ENCODE peak calls at places on chromosomes 13 and 19, in four cellular contexts. D is endothelial cell of umbilical vein, T is WTC11, O is A549. Y is an unnamed sample.

GRCh38 chr13:40598599-40598998 is 67.8 kb downstream of the FOXO1 start:
- DNase-seq in O (no peak), T (no peak), D (no peak), Y (no peak)

GRCh38 chr19:50328257-50329145 is 676 bp downstream of the KCNC3 start:
- DNase-seq in T (peak; percentile 49), D (peak; percentile 7), O (peak; percentile 57), Y (no peak)

GRCh38 chr13:109154546-109154945 is 525.1 kb downstream of the MYO16 start:
- DNase-seq in T (no peak), D (peak; percentile 80), O (peak; percentile 31), Y (no peak)

GRCh38 chr13:84126671-84127171 is 244.4 kb upstream of the SLITRK1 start:
- DNase-seq in T (no peak), O (no peak), D (no peak), Y (no peak)

GRCh38 chr19:47487551-47488515 is 3.8 kb upstream of the KPTN start:
- DNase-seq in T (no peak), D (no peak), O (no peak), Y (no peak)

GRCh38 chr19:47741544-47742125 is 3.7 kb upstream of the NOP53 start:
- DNase-seq in T (no peak), O (no peak), D (peak; percentile 20), Y (no peak)

GRCh38 chr13:110653851-110654250 is 38.5 kb downstream of the NAXD start:
- DNase-seq in O (no peak), T (no peak), D (no peak), Y (no peak)

GRCh38 chr19:35462476-35462953 is 14.5 kb downstream of the FFAR2 start:
- DNase-seq in D (no peak), O (no peak), T (no peak), Y (no peak)

GRCh38 chr13:106132216-106132615 is 403.2 kb downstream of the EFNB2 start:
- DNase-seq in D (no peak), T (no peak), O (no peak), Y (no peak)

GRCh38 chr13:41694902-41695301 is 237.6 kb downstream of the RGCC start:
- DNase-seq in D (peak; percentile 93), T (no peak), O (peak; percentile 88), Y (no peak)

GRCh38 chr13:51768976-51769375 is 35.0 kb downstream of the DHRS12 start:
- DNase-seq in T (no peak), O (no peak), D (no peak), Y (no peak)

GRCh38 chr13:51765142-51765515 is 38.8 kb downstream of the DHRS12 start:
- DNase-seq in T (no peak), D (no peak), O (no peak), Y (no peak)

GRCh38 chr13:51768378-51768921 is 35.5 kb downstream of the DHRS12 start:
- DNase-seq in O (no peak), T (peak; percentile 58), D (no peak), Y (no peak)

GRCh38 chr13:51769455-51770127 is 34.4 kb downstream of the DHRS12 start:
- DNase-seq in D (no peak), O (no peak), T (no peak), Y (no peak)

GRCh38 chr13:51767100-51767499 is 36.9 kb downstream of the DHRS12 start:
- DNase-seq in T (no peak), O (peak; percentile 15), D (no peak), Y (no peak)
- TF ChIP-seq JUN in T (no peak), O (no peak), D (no peak), Y (no peak)

GRCh38 chr19:46019270-46019669 is 3.6 kb downstream of the PGLYRP1 start:
- DNase-seq in O (no peak), T (no peak), D (no peak), Y (no peak)
- TF ChIP-seq JUN in O (no peak), T (no peak), D (no peak), Y (no peak)

DNA sequence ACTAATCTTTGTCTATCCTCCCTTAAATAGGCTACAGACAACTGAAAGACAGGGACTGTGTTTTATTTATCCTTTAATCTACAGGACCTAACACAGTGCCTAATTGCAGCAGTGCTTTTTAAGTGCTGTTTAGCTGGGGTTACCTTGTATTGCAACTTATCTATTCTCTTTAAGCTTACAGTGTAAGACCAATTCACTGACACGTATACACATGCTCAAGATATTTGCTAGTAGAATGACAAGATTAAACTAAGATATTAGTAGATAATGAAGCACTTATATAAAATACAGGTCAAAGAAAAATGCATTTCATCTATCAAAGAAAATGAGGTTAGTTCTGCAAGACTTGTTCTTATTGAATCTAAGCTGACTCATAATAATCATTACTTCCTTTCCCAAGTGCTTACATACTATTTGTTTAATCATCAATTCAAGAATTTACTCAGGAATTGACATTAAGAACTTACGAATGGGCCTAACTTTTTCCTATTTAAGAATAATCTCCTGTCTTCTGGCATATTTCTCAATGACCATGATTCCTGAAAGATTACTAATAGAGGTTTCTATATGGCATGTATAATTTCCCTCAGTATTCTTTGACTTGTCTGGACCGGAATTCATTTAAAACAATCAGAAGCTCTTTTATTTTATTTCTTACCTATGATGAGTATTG is 75.8 kb upstream of the MAB21L1 start:
- DNase-seq in T (no peak), O (no peak), D (peak; percentile 44), Y (no peak)
- TF ChIP-seq JUN in T (no peak), O (no peak), D (no peak), Y (no peak)

GRCh38 chr19:12875086-12875485 is 6.2 kb downstream of the DNASE2 start:
- DNase-seq in O (no peak), T (no peak), D (no peak), Y (no peak)

GRCh38 chr19:12873891-12874745 is 7.1 kb downstream of the DNASE2 start:
- DNase-seq in O (no peak), T (no peak), D (no peak), Y (no peak)

GRCh38 chr19:12872255-12872654 is 9.0 kb downstream of the DNASE2 start:
- DNase-seq in O (no peak), D (no peak), T (no peak), Y (no peak)

GRCh38 chr19:12871681-12872080 is 9.6 kb downstream of the DNASE2 start:
- DNase-seq in T (no peak), D (no peak), O (no peak), Y (no peak)

GRCh38 chr19:12872941-12873890 is 8.0 kb downstream of the DNASE2 start:
- DNase-seq in D (peak; percentile 72), T (peak; percentile 89), O (peak; percentile 64), Y (peak; percentile 17)
- TF ChIP-seq JUN in D (no peak), T (no peak), O (no peak), Y (no peak)

GRCh38 chr13:30983431-30983830 is 51.0 kb downstream of the TEX26 start:
- DNase-seq in T (no peak), O (no peak), D (no peak), Y (no peak)
- TF ChIP-seq JUN in T (no peak), O (no peak), D (no peak), Y (no peak)

GRCh38 chr19:2149980-2150793 is 1.2 kb downstream of the AP3D1 start:
- DNase-seq in O (no peak), D (peak; percentile 19), T (no peak), Y (no peak)
- TF ChIP-seq JUN in O (no peak), D (no peak), T (no peak), Y (no peak)

DNA sequence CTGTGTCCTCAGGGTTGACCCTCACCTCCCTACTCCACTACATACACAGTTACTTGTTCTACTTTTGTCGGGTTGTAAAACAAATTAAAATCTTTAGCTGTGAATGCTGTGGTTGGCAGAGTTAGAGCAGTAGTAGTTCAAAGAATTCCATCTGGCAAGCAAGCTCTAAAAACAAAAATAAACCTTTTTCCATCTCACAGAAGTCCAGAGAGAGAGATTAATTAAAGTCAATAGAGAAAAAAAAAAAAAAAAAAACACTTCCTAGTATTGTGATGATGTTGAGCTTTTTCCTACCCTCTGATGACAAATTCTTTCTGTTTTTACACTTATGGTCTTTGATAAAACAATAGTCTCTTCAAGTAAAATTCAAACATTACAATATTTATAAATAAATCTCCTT is 338.4 kb downstream of the PCDH17 start:
- DNase-seq in T (no peak), O (no peak), D (peak; percentile 75), Y (no peak)
- TF ChIP-seq JUN in T (no peak), O (no peak), D (peak; percentile 26), Y (no peak)

GRCh38 chr19:4534836-4535658 is at the start of gene PLIN5:
- DNase-seq in O (peak; percentile 66), T (peak; percentile 97), D (peak; percentile 48), Y (peak; percentile 80)
- TF ChIP-seq JUN in O (no peak), T (no peak), D (no peak), Y (no peak)

GRCh38 chr13:43785681-43786471 is 896 bp downstream of the ENOX1 start:
- DNase-seq in T (peak; percentile 72), O (peak; percentile 64), D (peak; percentile 53), Y (no peak)

GRCh38 chr13:43786472-43786765 is 353 bp downstream of the ENOX1 start:
- DNase-seq in O (no peak), D (no peak), T (no peak), Y (no peak)

GRCh38 chr13:43787998-43788397 is 1.2 kb upstream of the ENOX1 start:
- DNase-seq in T (peak; percentile 20), D (peak; percentile 16), O (peak; percentile 51), Y (no peak)

GRCh38 chr13:43786766-43787517 is at the start of gene ENOX1:
- DNase-seq in O (peak; percentile 54), T (peak; percentile 63), D (peak; percentile 45), Y (no peak)

GRCh38 chr13:43787518-43787891 is 733 bp upstream of the ENOX1 start:
- DNase-seq in O (no peak), D (no peak), T (no peak), Y (no peak)
- TF ChIP-seq JUN in O (no peak), D (no peak), T (no peak), Y (no peak)

Y was measured in HepG2.